ENCODE peak calls at places on chromosome 3, in four cellular contexts. I, G, B and H are unnamed samples.

GRCh38 chr3:10816019-10816862 is at the start of gene SLC6A11:
- DNase-seq in I (no peak), G (peak; percentile 94), B (no peak), H (peak; percentile 81)

GRCh38 chr3:16069149-16069922 is 105.1 kb upstream of the GALNT15 start:
- DNase-seq in I (no peak), G (no peak), B (no peak), H (peak; percentile 7)

GRCh38 chr3:179528786-179529185 is 33.9 kb upstream of the ACTL6A start:
- DNase-seq in I (no peak), G (no peak), B (no peak), H (no peak)

GRCh38 chr3:156206157-156206556 is 85.8 kb downstream of the KCNAB1 start:
- DNase-seq in I (no peak), G (no peak), B (no peak), H (no peak)

GRCh38 chr3:59302442-59302841 is 252.6 kb upstream of the CFAP20DC start:
- DNase-seq in I (no peak), G (no peak), B (no peak), H (no peak)

GRCh38 chr3:61422945-61423740 is 138.2 kb upstream of the PTPRG start:
- DNase-seq in I (no peak), G (no peak), B (no peak), H (no peak)

GRCh38 chr3:133891662-133892389 is 3.9 kb downstream of the RAB6B start:
- DNase-seq in I (no peak), G (no peak), B (no peak), H (no peak)

GRCh38 chr3:129007792-129008191 is 6.7 kb downstream of the EFCC1 start:
- DNase-seq in I (no peak), G (no peak), B (no peak), H (no peak)

GRCh38 chr3:186976802-186977201 is 46.5 kb downstream of the ST6GAL1 start:
- DNase-seq in I (no peak), G (no peak), B (no peak), H (peak; percentile 81)

GRCh38 chr3:32877598-32877997 is 59.8 kb downstream of the TRIM71 start:
- DNase-seq in I (no peak), G (no peak), B (no peak), H (no peak)

GRCh38 chr3:149879872-149880271 is 66.9 kb downstream of the RNF13 start:
- DNase-seq in I (peak; percentile 24), G (peak; percentile 44), B (no peak), H (no peak)

GRCh38 chr3:16370872-16371740 is 106.1 kb downstream of the OXNAD1 start:
- DNase-seq in I (no peak), G (no peak), B (no peak), H (no peak)

GRCh38 chr3:173939319-173939718 is 541.8 kb downstream of the NLGN1 start:
- DNase-seq in I (no peak), G (no peak), B (no peak), H (peak; percentile 20)

GRCh38 chr3:145952541-145952940 is 208.4 kb downstream of the PLOD2 start:
- DNase-seq in I (no peak), G (no peak), B (no peak), H (no peak)

GRCh38 chr3:106333911-106334618 is 465.3 kb upstream of the CBLB start:
- DNase-seq in I (no peak), G (no peak), B (no peak), H (no peak)

GRCh38 chr3:153591566-153592221 is 429.7 kb downstream of the RAP2B start:
- DNase-seq in I (no peak), G (no peak), B (no peak), H (peak; percentile 17)

GRCh38 chr3:194046995-194047681 is 88.8 kb upstream of the HES1 start:
- DNase-seq in I (no peak), G (peak; percentile 38), B (no peak), H (no peak)
- TF ChIP-seq JUND in I (no peak), G (no peak), B (no peak), H (no peak)

DNA sequence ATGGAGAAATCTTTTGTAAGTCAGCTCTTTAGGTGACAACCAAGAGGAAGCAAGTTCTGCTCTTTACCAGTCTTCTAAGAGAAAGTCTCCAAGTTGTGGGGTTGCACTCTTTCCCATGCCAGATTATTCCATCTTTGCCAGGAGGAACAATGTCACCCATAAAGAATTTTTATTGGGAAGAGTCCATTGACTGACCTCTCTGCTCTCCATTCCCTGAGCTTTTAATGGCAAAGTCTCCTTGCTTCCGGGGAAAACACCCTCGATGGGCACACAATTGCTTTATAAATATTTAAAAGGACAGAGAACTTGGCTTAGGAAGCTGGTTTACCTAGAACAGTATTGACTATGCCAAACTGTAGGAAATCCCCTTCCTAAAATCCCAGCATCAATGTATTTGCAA is 19.9 kb upstream of the UBE2E1 start:
- DNase-seq in I (no peak), G (no peak), B (no peak), H (no peak)
- TF ChIP-seq JUND in I (no peak), G (no peak), B (no peak), H (no peak)

GRCh38 chr3:69273895-69274294 is 112.0 kb downstream of the FRMD4B start:
- DNase-seq in I (no peak), G (no peak), B (no peak), H (no peak)

GRCh38 chr3:69271098-69271497 is 114.8 kb downstream of the FRMD4B start:
- DNase-seq in I (no peak), G (no peak), B (no peak), H (no peak)

GRCh38 chr3:69282191-69282590 is 103.7 kb downstream of the FRMD4B start:
- DNase-seq in I (no peak), G (no peak), B (no peak), H (no peak)

GRCh38 chr3:69272537-69272936 is 113.4 kb downstream of the FRMD4B start:
- DNase-seq in I (no peak), G (no peak), B (no peak), H (no peak)

GRCh38 chr3:69276884-69277283 is 109.0 kb downstream of the FRMD4B start:
- DNase-seq in I (no peak), G (no peak), B (no peak), H (no peak)
- TF ChIP-seq JUND in I (no peak), G (no peak), B (no peak), H (no peak)

DNA sequence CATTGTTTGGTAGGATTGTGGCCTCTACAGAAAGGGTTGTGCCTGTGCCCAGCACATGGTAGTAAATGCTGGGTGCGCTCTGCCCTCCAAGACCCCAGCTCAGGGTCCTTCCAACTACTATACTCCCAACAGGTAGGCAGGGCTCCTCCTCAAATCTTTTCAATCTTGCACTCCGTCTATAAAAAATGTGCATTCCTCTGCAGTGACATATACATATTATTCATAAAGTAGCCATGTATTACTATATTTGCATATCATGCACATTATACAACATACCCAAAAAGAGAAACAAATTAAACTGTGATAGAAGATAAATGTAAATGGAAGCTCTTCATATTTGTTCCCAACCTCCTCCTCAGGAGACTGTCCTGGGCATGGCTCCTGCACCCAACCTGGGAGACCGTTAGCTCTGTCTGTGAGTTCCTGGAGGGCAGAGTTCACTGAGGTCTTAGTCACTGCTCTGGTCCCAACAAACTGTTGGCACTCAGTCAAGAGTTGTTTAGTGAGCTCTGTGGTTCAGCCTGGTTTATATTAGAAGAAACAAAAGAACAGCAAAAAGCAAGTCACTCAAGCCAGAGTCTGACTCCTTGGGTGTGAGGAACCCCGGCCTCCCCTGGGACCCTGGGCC is 47.7 kb upstream of the GRIP2 start:
- DNase-seq in I (no peak), G (no peak), B (no peak), H (no peak)
- TF ChIP-seq JUND in I (no peak), G (no peak), B (no peak), H (no peak)

GRCh38 chr3:46931631-46932441 is 44.7 kb downstream of the CCDC12 start:
- DNase-seq in I (no peak), G (peak; percentile 43), B (no peak), H (no peak)

GRCh38 chr3:46929324-46929723 is 47.2 kb downstream of the CCDC12 start:
- DNase-seq in I (no peak), G (no peak), B (no peak), H (no peak)

GRCh38 chr3:46932455-46933225 is 43.9 kb downstream of the CCDC12 start:
- DNase-seq in I (no peak), G (no peak), B (no peak), H (no peak)

GRCh38 chr3:46930176-46930944 is 46.2 kb downstream of the CCDC12 start:
- DNase-seq in I (no peak), G (no peak), B (no peak), H (no peak)

GRCh38 chr3:46930945-46931403 is 45.6 kb downstream of the CCDC12 start:
- DNase-seq in I (no peak), G (no peak), B (no peak), H (peak; percentile 98)
- TF ChIP-seq JUND in I (no peak), G (no peak), B (no peak), H (peak; percentile 50)

GRCh38 chr3:181311186-181311585 is 321.6 kb upstream of the DNAJC19 start:
- DNase-seq in I (no peak), G (no peak), B (no peak), H (no peak)
- TF ChIP-seq JUND in I (no peak), G (no peak), B (no peak), H (no peak)

GRCh38 chr3:177746259-177747021 is 549.2 kb upstream of the TBL1XR1 start:
- DNase-seq in I (no peak), G (no peak), B (no peak), H (no peak)
- TF ChIP-seq JUND in I (no peak), G (no peak), B (no peak), H (no peak)

DNA sequence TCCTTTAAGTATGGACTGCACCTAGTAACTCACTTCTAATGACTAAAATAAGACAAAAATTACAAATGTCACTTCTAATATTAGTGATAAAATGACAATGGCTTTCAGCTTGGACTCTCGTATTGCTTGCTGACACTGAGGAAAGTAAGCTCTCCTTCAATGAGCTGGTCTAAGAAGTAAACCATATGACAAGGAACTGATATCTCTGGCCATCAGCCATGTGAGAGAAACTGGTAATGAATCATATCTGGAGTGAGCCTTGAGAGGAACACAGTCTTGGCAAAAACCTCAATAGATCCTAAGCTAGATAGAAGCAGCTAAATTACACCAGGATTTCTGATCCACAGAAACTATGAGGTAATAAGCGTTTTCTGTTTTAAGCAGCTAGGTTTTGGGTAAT is 1575.1 kb downstream of the OTOL1 start:
- DNase-seq in I (no peak), G (no peak), B (no peak), H (no peak)
- TF ChIP-seq JUND in I (no peak), G (peak; percentile 53), B (no peak), H (no peak)

GRCh38 chr3:71478568-71478967 is 105.0 kb downstream of the FOXP1 start:
- DNase-seq in I (no peak), G (no peak), B (no peak), H (no peak)
- TF ChIP-seq JUND in I (no peak), G (no peak), B (no peak), H (no peak)

GRCh38 chr3:56355570-56356185 is 112.6 kb downstream of the ERC2 start:
- DNase-seq in I (no peak), G (no peak), B (no peak), H (no peak)
- TF ChIP-seq JUND in I (no peak), G (no peak), B (no peak), H (no peak)